ENCODE peak calls at places on chromosomes 6 and 20, in six cellular contexts. One of them, this sample, is unnamed.

GRCh38 chr6:106536863-106537262 is 92.4 kb downstream of the RTN4IP1 start:
- DNase-seq in mammary epithelial cell: no peak
- DNase-seq in BE2C: no peak
- DNase-seq in fibroblast of the aortic adventitia: peak
- DNase-seq in nephron progenitor cell: no peak
- DNase-seq in GM23338: no peak
- DNase-seq in this sample: no peak

GRCh38 chr6:155324993-155325392 is 10.7 kb upstream of the TFB1M start:
- DNase-seq in nephron progenitor cell: no peak
- DNase-seq in GM23338: no peak
- DNase-seq in fibroblast of the aortic adventitia: no peak
- DNase-seq in BE2C: no peak
- DNase-seq in mammary epithelial cell: no peak
- DNase-seq in this sample: no peak

GRCh38 chr20:49187330-49188100 is 619 bp downstream of the STAU1 start:
- DNase-seq in nephron progenitor cell: no peak
- DNase-seq in fibroblast of the aortic adventitia: peak
- DNase-seq in BE2C: no peak
- DNase-seq in GM23338: peak
- DNase-seq in mammary epithelial cell: no peak
- DNase-seq in this sample: peak

GRCh38 chr6:36836091-36836770 is 3.0 kb downstream of the CPNE5 start:
- DNase-seq in nephron progenitor cell: no peak
- DNase-seq in BE2C: no peak
- DNase-seq in GM23338: no peak
- DNase-seq in mammary epithelial cell: no peak
- DNase-seq in fibroblast of the aortic adventitia: no peak
- DNase-seq in this sample: no peak

GRCh38 chr6:155158044-155158843 is 105.6 kb upstream of the CLDN20 start:
- DNase-seq in mammary epithelial cell: peak
- DNase-seq in GM23338: no peak
- DNase-seq in nephron progenitor cell: no peak
- DNase-seq in BE2C: no peak
- DNase-seq in fibroblast of the aortic adventitia: peak
- DNase-seq in this sample: peak

GRCh38 chr6:109523478-109523877 is 40.5 kb upstream of the ZBTB24 start:
- DNase-seq in nephron progenitor cell: no peak
- DNase-seq in BE2C: no peak
- DNase-seq in mammary epithelial cell: peak
- DNase-seq in fibroblast of the aortic adventitia: peak
- DNase-seq in GM23338: no peak
- DNase-seq in this sample: peak

GRCh38 chr6:34358389-34358906 is 34.0 kb downstream of the NUDT3 start:
- DNase-seq in mammary epithelial cell: no peak
- DNase-seq in BE2C: peak
- DNase-seq in GM23338: no peak
- DNase-seq in fibroblast of the aortic adventitia: peak
- DNase-seq in nephron progenitor cell: peak
- DNase-seq in this sample: no peak

GRCh38 chr6:3594196-3594595 is 137.3 kb upstream of the SLC22A23 start:
- DNase-seq in fibroblast of the aortic adventitia: no peak
- DNase-seq in mammary epithelial cell: no peak
- DNase-seq in nephron progenitor cell: no peak
- DNase-seq in GM23338: no peak
- DNase-seq in BE2C: no peak
- DNase-seq in this sample: peak

GRCh38 chr6:75334266-75335040 is 49.9 kb upstream of the TMEM30A start:
- DNase-seq in nephron progenitor cell: peak
- DNase-seq in mammary epithelial cell: peak
- DNase-seq in GM23338: peak
- DNase-seq in fibroblast of the aortic adventitia: peak
- DNase-seq in BE2C: peak
- DNase-seq in this sample: peak

GRCh38 chr6:137792160-137793033 is 74.7 kb upstream of the TNFAIP3 start:
- DNase-seq in nephron progenitor cell: no peak
- DNase-seq in BE2C: no peak
- DNase-seq in GM23338: no peak
- DNase-seq in mammary epithelial cell: no peak
- DNase-seq in fibroblast of the aortic adventitia: no peak
- DNase-seq in this sample: no peak

GRCh38 chr6:169170583-169170955 is 83.1 kb downstream of the THBS2 start:
- DNase-seq in GM23338: no peak
- DNase-seq in nephron progenitor cell: no peak
- DNase-seq in mammary epithelial cell: no peak
- DNase-seq in BE2C: no peak
- DNase-seq in fibroblast of the aortic adventitia: no peak
- DNase-seq in this sample: no peak

GRCh38 chr6:91087864-91088263 is 501.0 kb upstream of the MAP3K7 start:
- DNase-seq in BE2C: no peak
- DNase-seq in GM23338: peak
- DNase-seq in mammary epithelial cell: no peak
- DNase-seq in fibroblast of the aortic adventitia: no peak
- DNase-seq in nephron progenitor cell: no peak
- DNase-seq in this sample: peak

GRCh38 chr6:120681204-120681603 is 653.1 kb downstream of the TBC1D32 start:
- DNase-seq in nephron progenitor cell: no peak
- DNase-seq in fibroblast of the aortic adventitia: no peak
- DNase-seq in BE2C: peak
- DNase-seq in GM23338: no peak
- DNase-seq in mammary epithelial cell: no peak
- DNase-seq in this sample: no peak

GRCh38 chr20:25623225-25623735 is 534 bp downstream of the NANP start:
- DNase-seq in nephron progenitor cell: peak
- DNase-seq in fibroblast of the aortic adventitia: no peak
- DNase-seq in GM23338: peak
- DNase-seq in BE2C: peak
- DNase-seq in mammary epithelial cell: peak
- DNase-seq in this sample: no peak

GRCh38 chr6:132161283-132161682 is 210.1 kb upstream of the CCN2 start:
- DNase-seq in fibroblast of the aortic adventitia: peak
- DNase-seq in mammary epithelial cell: peak
- DNase-seq in BE2C: no peak
- DNase-seq in GM23338: peak
- DNase-seq in nephron progenitor cell: no peak
- DNase-seq in this sample: peak

GRCh38 chr6:132749111-132749510 is 8.6 kb downstream of the VNN2 start:
- DNase-seq in mammary epithelial cell: no peak
- DNase-seq in fibroblast of the aortic adventitia: peak
- DNase-seq in GM23338: no peak
- DNase-seq in nephron progenitor cell: no peak
- DNase-seq in BE2C: no peak
- DNase-seq in this sample: peak

GRCh38 chr6:111551521-111552231 is 54.0 kb downstream of the TRAF3IP2 start:
- DNase-seq in mammary epithelial cell: no peak
- DNase-seq in nephron progenitor cell: peak
- DNase-seq in BE2C: peak
- DNase-seq in GM23338: no peak
- DNase-seq in fibroblast of the aortic adventitia: peak
- DNase-seq in this sample: no peak

GRCh38 chr6:20029979-20030378 is 182.3 kb downstream of the MBOAT1 start:
- DNase-seq in nephron progenitor cell: no peak
- DNase-seq in BE2C: no peak
- DNase-seq in GM23338: no peak
- DNase-seq in fibroblast of the aortic adventitia: no peak
- DNase-seq in mammary epithelial cell: no peak
- DNase-seq in this sample: no peak

GRCh38 chr6:126113261-126113660 is 126.9 kb downstream of the TRMT11 start:
- DNase-seq in nephron progenitor cell: no peak
- DNase-seq in GM23338: no peak
- DNase-seq in BE2C: no peak
- DNase-seq in mammary epithelial cell: no peak
- DNase-seq in fibroblast of the aortic adventitia: no peak
- DNase-seq in this sample: peak

DNA sequence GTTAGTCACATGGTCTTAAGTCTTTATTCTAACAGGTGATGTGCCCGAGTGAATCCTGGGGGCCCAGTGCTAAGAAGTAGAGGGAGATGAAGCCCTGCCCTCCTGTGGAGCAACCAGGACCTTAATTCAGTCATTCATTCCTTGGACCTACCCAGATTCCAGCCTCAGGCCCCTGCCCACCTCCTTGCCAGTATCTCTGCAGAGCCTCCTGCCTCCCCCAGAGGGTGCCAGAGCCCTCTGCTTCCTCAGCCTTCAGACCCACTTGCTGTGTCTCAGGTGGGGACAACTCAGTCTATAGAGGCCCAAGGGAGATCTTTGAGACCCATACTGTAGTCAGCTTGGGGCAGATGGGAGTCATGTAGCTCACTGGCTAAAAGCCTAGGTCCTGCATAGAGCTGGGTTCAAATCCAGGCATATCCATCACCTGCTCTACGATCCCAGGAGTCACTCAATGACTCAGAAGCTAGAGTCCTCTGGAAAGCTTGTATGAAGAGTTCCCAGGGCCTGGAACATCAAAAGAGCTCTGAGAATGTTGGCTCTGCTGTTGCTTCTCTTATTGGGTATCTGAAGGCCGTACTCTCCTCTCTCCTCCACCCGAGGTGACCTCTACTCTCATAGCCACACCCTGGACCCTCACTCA is 3.9 kb upstream of the SIGLEC1 start:
- DNase-seq in mammary epithelial cell: peak
- DNase-seq in BE2C: peak
- DNase-seq in GM23338: peak
- DNase-seq in nephron progenitor cell: peak
- DNase-seq in fibroblast of the aortic adventitia: peak
- DNase-seq in this sample: peak
- TF ChIP-seq CTCF in mammary epithelial cell: peak
- TF ChIP-seq CTCF in BE2C: peak
- TF ChIP-seq CTCF in GM23338: peak
- TF ChIP-seq CTCF in nephron progenitor cell: peak
- TF ChIP-seq CTCF in fibroblast of the aortic adventitia: peak
- TF ChIP-seq CTCF in this sample: peak

DNA sequence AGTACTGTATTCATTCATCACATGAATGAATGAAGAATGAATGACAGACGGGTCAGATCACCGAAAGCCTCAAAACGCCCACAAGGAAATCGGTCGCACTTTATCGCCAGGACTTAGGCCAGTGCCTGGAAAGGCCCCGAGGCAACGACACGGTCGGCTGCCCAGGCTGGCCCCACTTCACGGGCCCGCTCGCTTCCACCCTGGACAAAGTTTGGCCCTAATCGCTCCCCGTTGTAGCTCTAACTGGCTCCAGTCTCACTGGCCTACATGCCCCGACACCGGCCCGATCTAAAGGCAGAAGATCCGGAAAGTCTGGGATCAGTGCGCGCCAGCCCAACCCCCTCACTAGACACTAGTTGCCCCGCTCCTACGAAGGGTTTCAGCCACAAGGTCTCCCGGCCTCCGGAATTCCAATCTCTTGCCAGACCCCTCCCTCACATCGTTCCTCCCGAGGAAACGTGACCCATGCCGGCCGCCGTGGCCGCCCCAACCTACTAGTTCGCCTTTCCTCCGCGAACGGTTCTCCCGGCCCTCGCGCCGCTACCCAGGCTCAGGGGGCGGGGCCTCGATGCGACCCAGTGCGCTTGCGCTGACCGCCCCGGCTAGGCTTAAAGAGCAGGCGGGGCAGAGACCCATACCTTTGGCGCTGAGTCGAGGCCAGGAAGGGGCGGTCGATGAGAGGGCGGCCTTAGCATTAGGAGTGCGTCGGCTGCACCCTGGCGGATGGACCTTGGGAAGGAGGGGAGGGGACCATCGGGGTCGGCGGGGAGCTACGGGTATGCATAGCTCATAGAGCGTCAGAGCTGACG is at the start of the genes GSS and MYH7B:
- DNase-seq in nephron progenitor cell: peak
- DNase-seq in BE2C: peak
- DNase-seq in mammary epithelial cell: peak
- DNase-seq in GM23338: peak
- DNase-seq in fibroblast of the aortic adventitia: peak
- DNase-seq in this sample: peak
- TF ChIP-seq CTCF in nephron progenitor cell: no peak
- TF ChIP-seq CTCF in BE2C: peak
- TF ChIP-seq CTCF in mammary epithelial cell: peak
- TF ChIP-seq CTCF in GM23338: peak
- TF ChIP-seq CTCF in fibroblast of the aortic adventitia: peak
- TF ChIP-seq CTCF in this sample: peak

GRCh38 chr6:165658395-165659058 is 4.5 kb downstream of the PDE10A start:
- DNase-seq in mammary epithelial cell: no peak
- DNase-seq in GM23338: no peak
- DNase-seq in BE2C: no peak
- DNase-seq in fibroblast of the aortic adventitia: no peak
- DNase-seq in nephron progenitor cell: no peak
- DNase-seq in this sample: no peak
- TF ChIP-seq CTCF in mammary epithelial cell: no peak
- TF ChIP-seq CTCF in GM23338: no peak
- TF ChIP-seq CTCF in BE2C: no peak
- TF ChIP-seq CTCF in fibroblast of the aortic adventitia: no peak
- TF ChIP-seq CTCF in nephron progenitor cell: no peak
- TF ChIP-seq CTCF in this sample: no peak

GRCh38 chr20:37920270-37920669 is 17.3 kb downstream of the VSTM2L start:
- DNase-seq in GM23338: no peak
- DNase-seq in BE2C: no peak
- DNase-seq in mammary epithelial cell: no peak
- DNase-seq in nephron progenitor cell: no peak
- DNase-seq in fibroblast of the aortic adventitia: no peak
- DNase-seq in this sample: no peak

GRCh38 chr20:37915800-37916570 is 13.1 kb downstream of the VSTM2L start:
- DNase-seq in fibroblast of the aortic adventitia: no peak
- DNase-seq in nephron progenitor cell: peak
- DNase-seq in GM23338: peak
- DNase-seq in mammary epithelial cell: no peak
- DNase-seq in BE2C: peak
- DNase-seq in this sample: no peak

GRCh38 chr20:37919389-37920040 is 16.6 kb downstream of the VSTM2L start:
- DNase-seq in GM23338: no peak
- DNase-seq in fibroblast of the aortic adventitia: no peak
- DNase-seq in nephron progenitor cell: no peak
- DNase-seq in mammary epithelial cell: no peak
- DNase-seq in BE2C: no peak
- DNase-seq in this sample: no peak

GRCh38 chr20:37917436-37917835 is 14.5 kb downstream of the VSTM2L start:
- DNase-seq in mammary epithelial cell: no peak
- DNase-seq in nephron progenitor cell: no peak
- DNase-seq in GM23338: no peak
- DNase-seq in fibroblast of the aortic adventitia: no peak
- DNase-seq in BE2C: no peak
- DNase-seq in this sample: no peak

GRCh38 chr20:37918035-37918434 is 15.1 kb downstream of the VSTM2L start:
- DNase-seq in mammary epithelial cell: no peak
- DNase-seq in BE2C: no peak
- DNase-seq in nephron progenitor cell: no peak
- DNase-seq in fibroblast of the aortic adventitia: no peak
- DNase-seq in GM23338: no peak
- DNase-seq in this sample: no peak
- TF ChIP-seq CTCF in mammary epithelial cell: no peak
- TF ChIP-seq CTCF in BE2C: no peak
- TF ChIP-seq CTCF in nephron progenitor cell: no peak
- TF ChIP-seq CTCF in fibroblast of the aortic adventitia: no peak
- TF ChIP-seq CTCF in GM23338: no peak
- TF ChIP-seq CTCF in this sample: no peak

DNA sequence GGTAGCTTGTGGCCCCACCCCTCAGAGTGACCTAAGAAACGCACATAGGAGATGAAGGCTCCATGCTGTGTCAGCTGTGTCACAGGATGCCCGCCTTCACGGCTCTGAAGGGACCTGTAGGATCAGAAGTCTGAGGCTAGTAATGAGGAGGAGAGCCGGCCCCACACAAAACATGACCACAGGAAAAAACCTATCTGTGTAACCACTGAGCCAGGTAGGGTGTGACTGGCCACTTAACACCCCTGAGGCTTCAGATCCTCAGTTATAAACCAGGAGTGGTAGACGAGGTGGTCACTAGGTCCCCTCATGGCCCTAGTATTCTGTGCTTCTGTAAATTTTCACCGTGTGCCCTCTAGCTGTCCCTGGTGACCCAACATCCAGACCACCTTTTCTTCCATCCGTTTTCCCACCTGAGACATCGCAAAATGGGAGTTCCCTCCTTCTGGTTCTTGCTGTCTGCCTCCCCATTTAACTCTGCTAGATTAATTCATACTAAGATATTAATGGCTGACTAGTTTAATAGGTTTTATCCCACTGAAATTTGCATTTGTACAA is 52.8 kb downstream of the TBC1D7 start:
- DNase-seq in fibroblast of the aortic adventitia: no peak
- DNase-seq in GM23338: no peak
- DNase-seq in BE2C: no peak
- DNase-seq in mammary epithelial cell: no peak
- DNase-seq in nephron progenitor cell: no peak
- DNase-seq in this sample: no peak
- TF ChIP-seq CTCF in fibroblast of the aortic adventitia: no peak
- TF ChIP-seq CTCF in GM23338: peak
- TF ChIP-seq CTCF in BE2C: no peak
- TF ChIP-seq CTCF in mammary epithelial cell: no peak
- TF ChIP-seq CTCF in nephron progenitor cell: no peak
- TF ChIP-seq CTCF in this sample: no peak